ENCODE peak calls at places on chromosomes 5 and 9, in nine cellular contexts. Q is heart right ventricle; M is astrocyte; I is stimulated activated CD4-positive, alpha-beta T cell treated with anti-CD3 and anti-CD28 coated beads, Interleukin-1b, Interleukin-23, amount 100 ng/mL, for 4 hours; B is cerebellar nuclear complex; H is hippocampal formation; N is breast epithelium; W is amygdala; V is HS-5. G is an unnamed sample.

GRCh38 chr9:133154097-133154989 is 9.4 kb downstream of the GBGT1 start:
- DNase-seq in Q (no peak), M (no peak), I (no peak), B (no peak), H (no peak), N (no peak), W (no peak), V (no peak), G (no peak)

GRCh38 chr9:35801328-35802128 is 10.1 kb downstream of the NPR2 start:
- DNase-seq in Q (no peak), M (no peak), I (no peak), B (no peak), H (no peak), N (no peak), W (no peak), V (no peak), G (no peak)

GRCh38 chr9:70229579-70229978 is 29.2 kb upstream of the SMC5 start:
- DNase-seq in Q (no peak), M (peak; percentile 12), I (no peak), B (peak; percentile 19), H (no peak), N (no peak), W (no peak), V (no peak), G (no peak)

GRCh38 chr5:10288600-10289213 is 19.0 kb downstream of the CMBL start:
- DNase-seq in Q (peak; percentile 48), M (no peak), I (no peak), B (no peak), H (no peak), N (peak; percentile 71), W (no peak), V (no peak), G (peak; percentile 65)

GRCh38 chr5:66164044-66164790 is 20.1 kb downstream of the SREK1 start:
- DNase-seq in Q (no peak), M (no peak), I (no peak), B (no peak), H (no peak), N (no peak), W (no peak), V (peak; percentile 24), G (no peak)

GRCh38 chr5:126615286-126615685 is 14.5 kb downstream of the PHAX start:
- DNase-seq in Q (no peak), M (no peak), I (no peak), B (no peak), H (no peak), N (no peak), W (no peak), V (no peak), G (no peak)

GRCh38 chr9:85431396-85432102 is 310.2 kb downstream of the AGTPBP1 start:
- DNase-seq in Q (no peak), M (peak; percentile 70), I (no peak), B (no peak), H (no peak), N (no peak), W (no peak), V (no peak), G (no peak)

GRCh38 chr5:181203093-181203711 is 1.8 kb downstream of the TRIM7 start:
- DNase-seq in Q (no peak), M (no peak), I (no peak), B (no peak), H (no peak), N (no peak), W (no peak), V (no peak), G (no peak)

GRCh38 chr9:114746591-114746990 is 59.2 kb downstream of the TNFSF15 start:
- DNase-seq in Q (no peak), M (no peak), I (no peak), B (no peak), H (no peak), N (no peak), W (no peak), V (no peak), G (no peak)

GRCh38 chr9:113894166-113894565 is 18.1 kb downstream of the ZNF618 start:
- DNase-seq in Q (no peak), M (no peak), I (no peak), B (no peak), H (no peak), N (no peak), W (no peak), V (no peak), G (no peak)

GRCh38 chr5:10140195-10140973 is 109.3 kb downstream of the ATPSCKMT start:
- DNase-seq in Q (no peak), M (no peak), I (no peak), B (no peak), H (no peak), N (no peak), W (no peak), V (peak; percentile 5), G (peak; percentile 55)

GRCh38 chr9:99491408-99492259 is 269.6 kb downstream of the SEC61B start:
- DNase-seq in Q (no peak), M (peak; percentile 3), I (no peak), B (no peak), H (no peak), N (no peak), W (no peak), V (no peak), G (no peak)

GRCh38 chr5:159207616-159208507 is 1.5 kb downstream of the RNF145 start:
- DNase-seq in Q (peak; percentile 81), M (peak; percentile 89), I (peak; percentile 65), B (peak; percentile 68), H (peak; percentile 65), N (peak; percentile 70), W (peak; percentile 25), V (peak; percentile 66), G (peak; percentile 87)

GRCh38 chr5:69493235-69493925 is 790 bp downstream of the OCLN start:
- DNase-seq in Q (peak; percentile 7), M (peak; percentile 26), I (peak; percentile 3), B (no peak), H (no peak), N (no peak), W (no peak), V (no peak), G (peak; percentile 79)

GRCh38 chr5:155732587-155733376 is 594.2 kb upstream of the SGCD start:
- DNase-seq in Q (peak; percentile 63), M (no peak), I (no peak), B (no peak), H (no peak), N (no peak), W (no peak), V (no peak), G (no peak)

GRCh38 chr5:112491257-112491656 is 72.2 kb upstream of the EPB41L4A start:
- DNase-seq in Q (no peak), M (no peak), I (no peak), B (no peak), H (no peak), N (no peak), W (no peak), V (no peak), G (no peak)

GRCh38 chr9:111621895-111622480 is 9.1 kb upstream of the DNAJC25 start:
- DNase-seq in Q (peak; percentile 14), M (no peak), I (no peak), B (no peak), H (peak; percentile 33), N (no peak), W (no peak), V (no peak), G (peak; percentile 37)